ENCODE peak calls at places on chromosome 10, in ten cellular contexts. W is pons; O is stimulated activated CD8-positive, alpha-beta memory T cell treated with anti-CD3 and anti-CD28 coated beads, Interleukin-12 subunit alpha, Interleukin-12 subunit beta, amount 100 ng/mL, for 4 hours; Q is neural crest cell; K is iPS-NIHi11; L is HTR-8/SVneo; A is OCI-LY7; J is coronary artery; Y is NCI-H2029; M is NCI-H1417. R is an unnamed sample.

GRCh38 chr10:100886946-100887345 is 25.8 kb upstream of the SLF2 start:
- DNase-seq in M (no peak), J (peak), A (no peak), Q (no peak), Y (no peak), L (no peak), O (no peak), K (no peak), W (no peak), R (no peak)

GRCh38 chr10:99548041-99548530 is 15.3 kb downstream of the NKX2-3 start:
- DNase-seq in Q (no peak), Y (no peak), M (no peak), L (peak), W (no peak), O (no peak), K (peak), J (no peak), A (peak), R (peak)

GRCh38 chr10:13743101-13743693 is 156.4 kb downstream of the PRPF18 start:
- DNase-seq in L (no peak), W (no peak), A (no peak), M (no peak), O (no peak), J (no peak), K (no peak), Y (no peak), Q (no peak), R (no peak)

GRCh38 chr10:132376394-132376851 is 20.6 kb upstream of the PWWP2B start:
- DNase-seq in L (no peak), Q (no peak), M (no peak), K (no peak), Y (no peak), A (no peak), J (no peak), W (no peak), O (no peak), R (no peak)

GRCh38 chr10:77637986-77638765 is 568 bp upstream of the KCNMA1 start:
- DNase-seq in W (no peak), J (peak), A (no peak), L (peak), O (no peak), M (peak), Y (peak), K (peak), Q (peak), R (peak)

GRCh38 chr10:74040200-74041126 is 42.5 kb downstream of the VCL start:
- DNase-seq in L (no peak), Y (no peak), Q (no peak), J (no peak), W (peak), A (no peak), M (no peak), O (no peak), K (no peak), R (no peak)

GRCh38 chr10:121043124-121043849 is 192.1 kb downstream of the WDR11 start:
- DNase-seq in K (no peak), J (no peak), Y (no peak), A (no peak), W (peak), Q (peak), M (no peak), O (no peak), L (no peak), R (no peak)

GRCh38 chr10:91683976-91684375 is 51.1 kb upstream of the PPP1R3C start:
- DNase-seq in W (no peak), Y (no peak), K (peak), J (no peak), A (no peak), Q (no peak), L (peak), M (no peak), O (no peak), R (no peak)

GRCh38 chr10:50992972-50993766 is 81.1 kb upstream of the PRKG1 start:
- DNase-seq in W (no peak), L (no peak), J (no peak), Y (no peak), A (no peak), O (no peak), Q (no peak), M (no peak), K (peak), R (peak)

GRCh38 chr10:122471531-122472177 is 10.3 kb downstream of the HTRA1 start:
- DNase-seq in Q (no peak), A (no peak), O (no peak), K (no peak), J (no peak), M (no peak), L (no peak), Y (no peak), W (no peak), R (no peak)

GRCh38 chr10:113142601-113143000 is 192.6 kb downstream of the TCF7L2 start:
- DNase-seq in Q (no peak), L (no peak), K (no peak), O (no peak), J (no peak), Y (no peak), A (no peak), M (peak), W (no peak), R (no peak)

GRCh38 chr10:51244739-51245138 is 170.5 kb downstream of the PRKG1 start:
- DNase-seq in Q (no peak), A (no peak), J (no peak), K (peak), L (no peak), Y (no peak), O (no peak), M (no peak), W (peak), R (no peak)

GRCh38 chr10:80708808-80709207 is 171.1 kb downstream of the SH2D4B start:
- DNase-seq in Q (no peak), O (no peak), M (no peak), Y (no peak), J (no peak), L (no peak), W (no peak), A (no peak), K (no peak), R (no peak)

GRCh38 chr10:91528768-91529167 is 104.1 kb downstream of the PPP1R3C start:
- DNase-seq in M (no peak), L (no peak), Q (no peak), A (no peak), Y (no peak), O (no peak), K (no peak), W (no peak), J (no peak), R (no peak)

GRCh38 chr10:114477285-114477684 is 73.0 kb upstream of the AFAP1L2 start:
- DNase-seq in W (no peak), A (no peak), Q (no peak), Y (no peak), O (no peak), L (no peak), M (no peak), J (peak), K (no peak), R (peak)

GRCh38 chr10:124717358-124717757 is 26.8 kb downstream of the FAM53B start:
- DNase-seq in W (no peak), Q (no peak), M (no peak), A (no peak), J (no peak), L (no peak), Y (no peak), O (no peak), K (no peak), R (no peak)

GRCh38 chr10:130869179-130869841 is 442.2 kb downstream of the TCERG1L start:
- DNase-seq in M (no peak), J (peak), W (no peak), Y (no peak), A (no peak), L (no peak), Q (no peak), O (no peak), K (no peak), R (no peak)

GRCh38 chr10:130066743-130067142 is 43.9 kb downstream of the C10orf143 start:
- DNase-seq in A (no peak), M (no peak), K (no peak), J (no peak), O (no peak), L (no peak), W (no peak), Q (no peak), Y (peak), R (no peak)

GRCh38 chr10:80498833-80499671 is 38.6 kb upstream of the SH2D4B start:
- DNase-seq in A (no peak), Q (peak), L (peak), M (no peak), Y (no peak), J (peak), O (peak), K (peak), W (peak), R (peak)

GRCh38 chr10:120601999-120602398 is 145.0 kb downstream of the PLPP4 start:
- DNase-seq in Y (no peak), O (no peak), W (no peak), A (no peak), Q (no peak), L (no peak), K (no peak), M (no peak), J (no peak), R (no peak)

GRCh38 chr10:16612148-16612742 is 90.6 kb upstream of the C1QL3 start:
- DNase-seq in M (no peak), Q (peak), K (peak), O (no peak), J (no peak), W (no peak), A (peak), Y (no peak), L (peak), R (peak)

GRCh38 chr10:132574783-132575319 is 37.3 kb downstream of the INPP5A start:
- DNase-seq in Q (no peak), L (no peak), M (no peak), J (no peak), A (no peak), Y (no peak), W (no peak), K (no peak), O (no peak), R (no peak)

GRCh38 chr10:42367532-42368230 is 270.7 kb downstream of the ZNF33B start:
- DNase-seq in L (peak), W (peak), J (peak), Y (peak), M (no peak), O (peak), Q (no peak), A (no peak), K (peak), R (peak)

GRCh38 chr10:78300526-78300925 is 266.9 kb downstream of the RPS24 start:
- DNase-seq in Y (no peak), J (peak), M (no peak), K (no peak), O (no peak), A (no peak), W (no peak), L (no peak), Q (no peak), R (no peak)

GRCh38 chr10:105063796-105064195 is 422.7 kb downstream of the SORCS3 start:
- DNase-seq in M (peak), Y (no peak), O (no peak), A (peak), K (peak), Q (peak), L (no peak), W (peak), J (no peak), R (peak)

GRCh38 chr10:23540401-23540800 is 101.5 kb downstream of the OTUD1 start:
- DNase-seq in O (no peak), K (no peak), L (no peak), J (no peak), W (peak), Y (no peak), A (peak), Q (no peak), M (no peak), R (no peak)

R was measured in DMS53.